ENCODE peak calls at places on chromosomes 4 and X, in ten cellular contexts. One of them, this sample, is unnamed. For H3K27me3 and H3K36me3, the result is how much of the 10 kb centered on the place peaks cover.

GRCh38 chrX:119486745-119487144 is 18.5 kb downstream of the SLC25A5 start:
- DNase-seq in lower lobe of right lung: no peak
- DNase-seq in adipocyte: no peak
- DNase-seq in SJCRH30: no peak
- DNase-seq in effector memory CD4-positive, alpha-beta T cell: no peak
- DNase-seq in tibial nerve: no peak
- DNase-seq in CD8-positive, alpha-beta memory T cell: no peak
- DNase-seq in PC-3: no peak
- DNase-seq in HepG2: no peak
- DNase-seq in CD8-positive, alpha-beta T cell: no peak
- DNase-seq in this sample: no peak

GRCh38 chrX:128906753-128907152 is 616.5 kb downstream of the SMARCA1 start:
- DNase-seq in PC-3: no peak
- DNase-seq in SJCRH30: no peak
- DNase-seq in CD8-positive, alpha-beta T cell: no peak
- DNase-seq in lower lobe of right lung: no peak
- DNase-seq in HepG2: peak
- DNase-seq in adipocyte: no peak
- DNase-seq in CD8-positive, alpha-beta memory T cell: no peak
- DNase-seq in effector memory CD4-positive, alpha-beta T cell: no peak
- DNase-seq in tibial nerve: no peak
- DNase-seq in this sample: no peak

GRCh38 chr4:71026086-71026485 is 32.6 kb downstream of the DCK start:
- DNase-seq in adipocyte: peak
- DNase-seq in PC-3: peak
- DNase-seq in tibial nerve: no peak
- DNase-seq in SJCRH30: peak
- DNase-seq in CD8-positive, alpha-beta memory T cell: no peak
- DNase-seq in lower lobe of right lung: no peak
- DNase-seq in effector memory CD4-positive, alpha-beta T cell: no peak
- DNase-seq in CD8-positive, alpha-beta T cell: no peak
- DNase-seq in HepG2: peak
- DNase-seq in this sample: no peak

GRCh38 chr4:16582036-16582435 is 316.4 kb downstream of the LDB2 start:
- DNase-seq in effector memory CD4-positive, alpha-beta T cell: no peak
- DNase-seq in PC-3: peak
- DNase-seq in CD8-positive, alpha-beta T cell: no peak
- DNase-seq in tibial nerve: no peak
- DNase-seq in SJCRH30: no peak
- DNase-seq in lower lobe of right lung: no peak
- DNase-seq in HepG2: no peak
- DNase-seq in CD8-positive, alpha-beta memory T cell: no peak
- DNase-seq in adipocyte: no peak
- DNase-seq in this sample: no peak

GRCh38 chr4:1012031-1012739 is 759 bp downstream of the FGFRL1 start:
- DNase-seq in adipocyte: peak
- DNase-seq in SJCRH30: peak
- DNase-seq in HepG2: peak
- DNase-seq in CD8-positive, alpha-beta memory T cell: peak
- DNase-seq in effector memory CD4-positive, alpha-beta T cell: peak
- DNase-seq in lower lobe of right lung: peak
- DNase-seq in tibial nerve: peak
- DNase-seq in CD8-positive, alpha-beta T cell: peak
- DNase-seq in PC-3: peak
- DNase-seq in this sample: peak

GRCh38 chrX:70664726-70665125 is 220.1 kb downstream of the DLG3 start:
- DNase-seq in tibial nerve: no peak
- DNase-seq in CD8-positive, alpha-beta memory T cell: no peak
- DNase-seq in lower lobe of right lung: no peak
- DNase-seq in PC-3: peak
- DNase-seq in SJCRH30: peak
- DNase-seq in CD8-positive, alpha-beta T cell: no peak
- DNase-seq in HepG2: peak
- DNase-seq in adipocyte: peak
- DNase-seq in effector memory CD4-positive, alpha-beta T cell: no peak
- DNase-seq in this sample: peak

GRCh38 chrX:106608016-106608415 is 3.8 kb upstream of the RADX start:
- DNase-seq in lower lobe of right lung: peak
- DNase-seq in PC-3: no peak
- DNase-seq in adipocyte: no peak
- DNase-seq in SJCRH30: no peak
- DNase-seq in effector memory CD4-positive, alpha-beta T cell: peak
- DNase-seq in CD8-positive, alpha-beta memory T cell: peak
- DNase-seq in CD8-positive, alpha-beta T cell: peak
- DNase-seq in HepG2: no peak
- DNase-seq in tibial nerve: no peak
- DNase-seq in this sample: peak

GRCh38 chr4:5995901-5996623 is 22.2 kb downstream of the C4orf50 start:
- DNase-seq in HepG2: no peak
- DNase-seq in effector memory CD4-positive, alpha-beta T cell: no peak
- DNase-seq in CD8-positive, alpha-beta T cell: no peak
- DNase-seq in SJCRH30: peak
- DNase-seq in lower lobe of right lung: no peak
- DNase-seq in adipocyte: no peak
- DNase-seq in tibial nerve: no peak
- DNase-seq in CD8-positive, alpha-beta memory T cell: no peak
- DNase-seq in PC-3: no peak
- DNase-seq in this sample: no peak

GRCh38 chr4:140042634-140043033 is 111.3 kb downstream of the MAML3 start:
- DNase-seq in CD8-positive, alpha-beta T cell: peak
- DNase-seq in effector memory CD4-positive, alpha-beta T cell: no peak
- DNase-seq in HepG2: no peak
- DNase-seq in lower lobe of right lung: no peak
- DNase-seq in tibial nerve: no peak
- DNase-seq in CD8-positive, alpha-beta memory T cell: no peak
- DNase-seq in SJCRH30: no peak
- DNase-seq in PC-3: no peak
- DNase-seq in adipocyte: no peak
- DNase-seq in this sample: no peak

GRCh38 chr4:119858176-119858575 is 208.5 kb downstream of the MAD2L1 start:
- DNase-seq in adipocyte: peak
- DNase-seq in HepG2: no peak
- DNase-seq in CD8-positive, alpha-beta T cell: no peak
- DNase-seq in CD8-positive, alpha-beta memory T cell: no peak
- DNase-seq in SJCRH30: no peak
- DNase-seq in effector memory CD4-positive, alpha-beta T cell: no peak
- DNase-seq in lower lobe of right lung: no peak
- DNase-seq in tibial nerve: no peak
- DNase-seq in PC-3: peak
- DNase-seq in this sample: no peak

GRCh38 chr4:38173935-38174334 is 213.7 kb downstream of the PTTG2 start:
- DNase-seq in effector memory CD4-positive, alpha-beta T cell: no peak
- DNase-seq in tibial nerve: no peak
- DNase-seq in CD8-positive, alpha-beta memory T cell: no peak
- DNase-seq in SJCRH30: no peak
- DNase-seq in PC-3: peak
- DNase-seq in adipocyte: no peak
- DNase-seq in CD8-positive, alpha-beta T cell: no peak
- DNase-seq in lower lobe of right lung: no peak
- DNase-seq in HepG2: no peak
- DNase-seq in this sample: no peak

GRCh38 chr4:39873823-39874222 is 103.9 kb downstream of the PDS5A start:
- DNase-seq in SJCRH30: no peak
- DNase-seq in CD8-positive, alpha-beta memory T cell: no peak
- DNase-seq in adipocyte: peak
- DNase-seq in HepG2: no peak
- DNase-seq in effector memory CD4-positive, alpha-beta T cell: no peak
- DNase-seq in lower lobe of right lung: no peak
- DNase-seq in tibial nerve: no peak
- DNase-seq in CD8-positive, alpha-beta T cell: no peak
- DNase-seq in PC-3: no peak
- DNase-seq in this sample: no peak

DNA sequence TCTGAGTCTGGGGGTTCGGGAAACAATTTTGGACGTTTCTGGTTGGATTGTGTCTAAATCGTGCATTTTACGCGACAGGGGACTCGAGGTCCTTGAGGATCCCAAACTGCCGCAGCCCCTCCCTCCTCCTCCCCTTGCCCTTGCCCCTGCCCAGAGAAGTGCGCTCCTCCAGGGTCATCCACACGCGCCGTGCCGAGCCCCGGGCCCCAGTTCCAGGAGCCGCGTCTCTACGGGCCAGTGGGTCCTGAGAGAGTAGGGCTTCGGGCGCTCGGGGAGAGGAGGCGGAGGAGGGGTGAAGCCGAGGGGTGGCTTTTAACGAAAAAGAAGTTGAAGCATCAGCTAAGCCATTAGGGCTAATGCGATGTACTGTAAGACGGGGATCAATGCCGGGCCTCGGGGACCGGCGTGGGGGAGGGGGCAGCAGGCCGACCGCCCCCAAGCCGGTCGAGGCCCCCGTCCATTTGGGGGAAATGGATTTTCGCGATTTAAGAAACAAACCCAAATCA is 13.9 kb downstream of the HMX1 start:
- DNase-seq in adipocyte: no peak
- DNase-seq in lower lobe of right lung: no peak
- DNase-seq in CD8-positive, alpha-beta memory T cell: no peak
- DNase-seq in CD8-positive, alpha-beta T cell: no peak
- DNase-seq in HepG2: no peak
- DNase-seq in effector memory CD4-positive, alpha-beta T cell: no peak
- DNase-seq in SJCRH30: no peak
- DNase-seq in PC-3: no peak
- DNase-seq in tibial nerve: no peak
- DNase-seq in this sample: peak
- H3K27me3 ChIP-seq in adipocyte: half or more
- H3K27me3 ChIP-seq in lower lobe of right lung: half or more
- H3K27me3 ChIP-seq in CD8-positive, alpha-beta memory T cell: under half
- H3K27me3 ChIP-seq in CD8-positive, alpha-beta T cell: under half
- H3K27me3 ChIP-seq in HepG2: half or more
- H3K27me3 ChIP-seq in effector memory CD4-positive, alpha-beta T cell: under half
- H3K27me3 ChIP-seq in SJCRH30: under half
- H3K27me3 ChIP-seq in PC-3: half or more
- H3K27me3 ChIP-seq in tibial nerve: under half
- H3K27me3 ChIP-seq in this sample: half or more

GRCh38 chr4:122953924-122954323 is 31.5 kb upstream of the NUDT6 start:
- DNase-seq in PC-3: no peak
- DNase-seq in CD8-positive, alpha-beta memory T cell: no peak
- DNase-seq in effector memory CD4-positive, alpha-beta T cell: no peak
- DNase-seq in CD8-positive, alpha-beta T cell: no peak
- DNase-seq in adipocyte: no peak
- DNase-seq in tibial nerve: no peak
- DNase-seq in SJCRH30: no peak
- DNase-seq in HepG2: no peak
- DNase-seq in lower lobe of right lung: no peak
- DNase-seq in this sample: no peak

DNA sequence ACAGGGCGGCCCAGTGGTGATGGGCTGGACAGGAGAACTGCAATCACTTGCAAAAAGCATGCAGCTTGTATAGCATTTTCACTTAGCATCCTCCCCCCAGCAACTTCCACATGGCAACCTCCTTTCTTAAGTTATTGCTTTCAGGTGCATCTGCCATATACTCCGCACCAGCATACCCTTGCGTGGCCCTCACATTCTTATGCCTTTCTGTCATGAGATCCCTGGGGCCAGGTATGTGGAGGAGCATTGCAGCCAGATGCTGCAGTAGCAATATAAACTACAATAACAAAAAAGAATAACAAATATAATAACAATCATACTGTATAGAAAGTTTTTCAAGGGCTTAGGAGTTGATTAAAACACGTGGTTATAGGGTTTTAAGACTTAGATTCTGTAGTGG is 26.3 kb upstream of the NUDT6 start:
- DNase-seq in lower lobe of right lung: no peak
- DNase-seq in HepG2: no peak
- DNase-seq in CD8-positive, alpha-beta T cell: no peak
- DNase-seq in tibial nerve: no peak
- DNase-seq in SJCRH30: no peak
- DNase-seq in adipocyte: no peak
- DNase-seq in CD8-positive, alpha-beta memory T cell: no peak
- DNase-seq in PC-3: no peak
- DNase-seq in effector memory CD4-positive, alpha-beta T cell: no peak
- DNase-seq in this sample: no peak
- H3K36me3 ChIP-seq in lower lobe of right lung: half or more
- H3K36me3 ChIP-seq in HepG2: half or more
- H3K36me3 ChIP-seq in CD8-positive, alpha-beta T cell: under half
- H3K36me3 ChIP-seq in tibial nerve: under half
- H3K36me3 ChIP-seq in SJCRH30: half or more
- H3K36me3 ChIP-seq in adipocyte: half or more
- H3K36me3 ChIP-seq in CD8-positive, alpha-beta memory T cell: under half
- H3K36me3 ChIP-seq in PC-3: under half
- H3K36me3 ChIP-seq in effector memory CD4-positive, alpha-beta T cell: half or more
- H3K36me3 ChIP-seq in this sample: under half

GRCh38 chr4:185656467-185656890 is 121.2 kb upstream of the PDLIM3 start:
- DNase-seq in CD8-positive, alpha-beta memory T cell: no peak
- DNase-seq in CD8-positive, alpha-beta T cell: no peak
- DNase-seq in SJCRH30: no peak
- DNase-seq in tibial nerve: no peak
- DNase-seq in effector memory CD4-positive, alpha-beta T cell: no peak
- DNase-seq in HepG2: no peak
- DNase-seq in lower lobe of right lung: no peak
- DNase-seq in PC-3: peak
- DNase-seq in adipocyte: peak
- DNase-seq in this sample: peak
- H3K4me3 ChIP-seq in CD8-positive, alpha-beta memory T cell: no peak
- H3K4me3 ChIP-seq in CD8-positive, alpha-beta T cell: no peak
- H3K4me3 ChIP-seq in SJCRH30: no peak
- H3K4me3 ChIP-seq in tibial nerve: peak
- H3K4me3 ChIP-seq in effector memory CD4-positive, alpha-beta T cell: no peak
- H3K4me3 ChIP-seq in HepG2: no peak
- H3K4me3 ChIP-seq in lower lobe of right lung: peak
- H3K4me3 ChIP-seq in PC-3: no peak
- H3K4me3 ChIP-seq in adipocyte: peak
- H3K4me3 ChIP-seq in this sample: no peak

GRCh38 chrX:69083361-69083760 is 81.9 kb downstream of the PJA1 start:
- DNase-seq in HepG2: no peak
- DNase-seq in SJCRH30: no peak
- DNase-seq in tibial nerve: no peak
- DNase-seq in adipocyte: no peak
- DNase-seq in PC-3: no peak
- DNase-seq in effector memory CD4-positive, alpha-beta T cell: no peak
- DNase-seq in lower lobe of right lung: no peak
- DNase-seq in CD8-positive, alpha-beta memory T cell: no peak
- DNase-seq in CD8-positive, alpha-beta T cell: no peak
- DNase-seq in this sample: no peak

GRCh38 chrX:69080912-69081465 is 84.3 kb downstream of the PJA1 start:
- DNase-seq in CD8-positive, alpha-beta memory T cell: no peak
- DNase-seq in CD8-positive, alpha-beta T cell: no peak
- DNase-seq in PC-3: no peak
- DNase-seq in adipocyte: no peak
- DNase-seq in lower lobe of right lung: no peak
- DNase-seq in effector memory CD4-positive, alpha-beta T cell: no peak
- DNase-seq in SJCRH30: no peak
- DNase-seq in HepG2: no peak
- DNase-seq in tibial nerve: no peak
- DNase-seq in this sample: peak

GRCh38 chrX:69083785-69084184 is 81.5 kb downstream of the PJA1 start:
- DNase-seq in SJCRH30: no peak
- DNase-seq in adipocyte: no peak
- DNase-seq in lower lobe of right lung: no peak
- DNase-seq in effector memory CD4-positive, alpha-beta T cell: no peak
- DNase-seq in HepG2: no peak
- DNase-seq in CD8-positive, alpha-beta T cell: no peak
- DNase-seq in tibial nerve: no peak
- DNase-seq in PC-3: no peak
- DNase-seq in CD8-positive, alpha-beta memory T cell: no peak
- DNase-seq in this sample: no peak

GRCh38 chrX:69082753-69083150 is 82.5 kb downstream of the PJA1 start:
- DNase-seq in PC-3: no peak
- DNase-seq in effector memory CD4-positive, alpha-beta T cell: no peak
- DNase-seq in HepG2: no peak
- DNase-seq in tibial nerve: no peak
- DNase-seq in SJCRH30: no peak
- DNase-seq in lower lobe of right lung: no peak
- DNase-seq in CD8-positive, alpha-beta T cell: no peak
- DNase-seq in CD8-positive, alpha-beta memory T cell: no peak
- DNase-seq in adipocyte: no peak
- DNase-seq in this sample: no peak

GRCh38 chrX:69082055-69082752 is 83.0 kb downstream of the PJA1 start:
- DNase-seq in HepG2: no peak
- DNase-seq in tibial nerve: no peak
- DNase-seq in adipocyte: no peak
- DNase-seq in CD8-positive, alpha-beta memory T cell: no peak
- DNase-seq in effector memory CD4-positive, alpha-beta T cell: no peak
- DNase-seq in SJCRH30: no peak
- DNase-seq in PC-3: no peak
- DNase-seq in lower lobe of right lung: no peak
- DNase-seq in CD8-positive, alpha-beta T cell: no peak
- DNase-seq in this sample: peak
- H3K27me3 ChIP-seq in HepG2: under half
- H3K27me3 ChIP-seq in tibial nerve: under half
- H3K27me3 ChIP-seq in adipocyte: under half
- H3K27me3 ChIP-seq in CD8-positive, alpha-beta memory T cell: under half
- H3K27me3 ChIP-seq in effector memory CD4-positive, alpha-beta T cell: under half
- H3K27me3 ChIP-seq in SJCRH30: under half
- H3K27me3 ChIP-seq in PC-3: under half
- H3K27me3 ChIP-seq in lower lobe of right lung: under half
- H3K27me3 ChIP-seq in CD8-positive, alpha-beta T cell: under half
- H3K27me3 ChIP-seq in this sample: under half

This sample was measured in H7.